ENCODE peak calls at places on chromosomes 4 and X, in six cellular contexts. K, P, N, L, T and O are unnamed samples. For H3K36me3 and H3K9me3, the result is how much of the 10 kb centered on the place peaks cover.

GRCh38 chrX:12919620-12920019 is 13.2 kb downstream of the TLR8 start:
- DNase-seq in L (no peak), N (no peak), T (no peak), K (no peak), P (no peak), O (no peak)

GRCh38 chr4:62450740-62451139 is 1250.6 kb downstream of the ADGRL3 start:
- DNase-seq in L (no peak), T (no peak), P (no peak), N (no peak), K (no peak), O (no peak)

GRCh38 chr4:8330821-8331566 is 61.4 kb downstream of the HTRA3 start:
- DNase-seq in L (no peak), N (peak), K (no peak), T (no peak), P (no peak), O (peak)

GRCh38 chr4:125529071-125529470 is 214.3 kb downstream of the FAT4 start:
- DNase-seq in N (no peak), L (no peak), P (no peak), T (no peak), K (no peak), O (no peak)

GRCh38 chr4:163415668-163416067 is 57.9 kb downstream of the TKTL2 start:
- DNase-seq in K (peak), T (no peak), N (no peak), L (no peak), P (no peak), O (no peak)

GRCh38 chr4:94277539-94277938 is 65.1 kb downstream of the HPGDS start:
- DNase-seq in L (no peak), N (peak), P (no peak), T (no peak), K (no peak), O (no peak)

GRCh38 chrX:8879750-8880149 is 78.6 kb upstream of the FAM9A start:
- DNase-seq in T (no peak), K (peak), L (no peak), N (peak), P (peak), O (peak)

GRCh38 chr4:24067781-24068193 is 177.9 kb upstream of the PPARGC1A start:
- DNase-seq in L (peak), N (peak), P (peak), T (no peak), K (no peak), O (peak)

GRCh38 chrX:38959736-38960534 is 158.7 kb downstream of the MID1IP1 start:
- DNase-seq in N (peak), P (no peak), K (no peak), L (no peak), T (no peak), O (no peak)

GRCh38 chr4:158411180-158411721 is 110.4 kb upstream of the RXFP1 start:
- DNase-seq in L (no peak), P (peak), T (no peak), K (no peak), N (peak), O (no peak)

GRCh38 chr4:75892508-75892907 is 9.7 kb downstream of the PPEF2 start:
- DNase-seq in T (no peak), N (no peak), K (peak), L (no peak), P (no peak), O (peak)

GRCh38 chr4:13481569-13481968 is 2.6 kb downstream of the RAB28 start:
- DNase-seq in L (no peak), K (no peak), P (no peak), T (no peak), N (peak), O (no peak)

GRCh38 chr4:127203561-127204260 is 429.0 kb upstream of the INTU start:
- DNase-seq in T (no peak), N (peak), L (no peak), K (no peak), P (no peak), O (no peak)

GRCh38 chrX:8037593-8038348 is 110.6 kb upstream of the PNPLA4 start:
- DNase-seq in P (no peak), L (no peak), T (no peak), K (no peak), N (peak), O (no peak)

GRCh38 chr4:186624951-186625350 is 69.6 kb upstream of the MTNR1A start:
- DNase-seq in T (no peak), P (no peak), N (peak), K (no peak), L (no peak), O (no peak)

GRCh38 chr4:26075588-26075987 is 161.6 kb downstream of the SMIM20 start:
- DNase-seq in N (no peak), K (no peak), L (no peak), P (no peak), T (no peak), O (no peak)

GRCh38 chrX:53883196-53883595 is 161.1 kb downstream of the PHF8 start:
- DNase-seq in N (no peak), L (no peak), K (no peak), P (no peak), T (no peak), O (no peak)

GRCh38 chr4:133839326-133839725 is 362.3 kb downstream of the PABPC4L start:
- DNase-seq in K (no peak), N (peak), L (no peak), T (no peak), P (no peak), O (no peak)

GRCh38 chrX:46575586-46575985 is 2.0 kb downstream of the CHST7 start:
- DNase-seq in P (no peak), N (no peak), L (no peak), K (no peak), T (no peak), O (no peak)

GRCh38 chrX:51851507-51852085 is 41.8 kb upstream of the MAGED1 start:
- DNase-seq in N (no peak), L (no peak), T (no peak), K (no peak), P (no peak), O (no peak)

GRCh38 chr4:180527993-180528392 is 1715.2 kb upstream of the TENM3 start:
- DNase-seq in T (no peak), P (no peak), L (no peak), K (no peak), N (no peak), O (no peak)

GRCh38 chr4:39770969-39771724 is 73.2 kb downstream of the UBE2K start:
- DNase-seq in N (no peak), K (no peak), L (no peak), P (no peak), T (no peak), O (no peak)

GRCh38 chr4:5785806-5786680 is 75.0 kb downstream of the EVC start:
- DNase-seq in N (peak), T (no peak), L (peak), P (no peak), K (no peak), O (no peak)

GRCh38 chr4:11548529-11549176 is 120.0 kb upstream of the HS3ST1 start:
- DNase-seq in L (peak), P (no peak), K (no peak), T (no peak), N (peak), O (no peak)

GRCh38 chr4:182297659-182298058 is 54.5 kb downstream of the TENM3 start:
- DNase-seq in N (peak), T (no peak), P (no peak), L (no peak), K (no peak), O (no peak)

GRCh38 chr4:147019061-147019460 is 73.4 kb upstream of the TTC29 start:
- DNase-seq in L (peak), P (peak), N (peak), T (peak), K (no peak), O (peak)

GRCh38 chrX:13064599-13065143 is 20.3 kb upstream of the FAM9C start:
- DNase-seq in T (no peak), K (no peak), N (peak), P (no peak), L (peak), O (no peak)

GRCh38 chrX:150212672-150213480 is 150.2 kb upstream of the MAMLD1 start:
- DNase-seq in L (peak), K (no peak), N (peak), P (peak), T (no peak), O (no peak)

GRCh38 chr4:6916587-6917444 is 7.2 kb downstream of the TBC1D14 start:
- DNase-seq in L (peak), N (peak), K (no peak), P (peak), T (peak), O (peak)

GRCh38 chrX:107646736-107647135 is 18.4 kb downstream of the PRPS1 start:
- DNase-seq in N (no peak), P (no peak), T (no peak), K (no peak), L (no peak), O (no peak)

GRCh38 chrX:107648332-107648731 is 20.0 kb downstream of the PRPS1 start:
- DNase-seq in K (no peak), P (no peak), L (no peak), N (no peak), T (no peak), O (no peak)
- H3K36me3 ChIP-seq in K (under half), P (under half), L (under half), N (under half), T (under half), O (under half)

DNA sequence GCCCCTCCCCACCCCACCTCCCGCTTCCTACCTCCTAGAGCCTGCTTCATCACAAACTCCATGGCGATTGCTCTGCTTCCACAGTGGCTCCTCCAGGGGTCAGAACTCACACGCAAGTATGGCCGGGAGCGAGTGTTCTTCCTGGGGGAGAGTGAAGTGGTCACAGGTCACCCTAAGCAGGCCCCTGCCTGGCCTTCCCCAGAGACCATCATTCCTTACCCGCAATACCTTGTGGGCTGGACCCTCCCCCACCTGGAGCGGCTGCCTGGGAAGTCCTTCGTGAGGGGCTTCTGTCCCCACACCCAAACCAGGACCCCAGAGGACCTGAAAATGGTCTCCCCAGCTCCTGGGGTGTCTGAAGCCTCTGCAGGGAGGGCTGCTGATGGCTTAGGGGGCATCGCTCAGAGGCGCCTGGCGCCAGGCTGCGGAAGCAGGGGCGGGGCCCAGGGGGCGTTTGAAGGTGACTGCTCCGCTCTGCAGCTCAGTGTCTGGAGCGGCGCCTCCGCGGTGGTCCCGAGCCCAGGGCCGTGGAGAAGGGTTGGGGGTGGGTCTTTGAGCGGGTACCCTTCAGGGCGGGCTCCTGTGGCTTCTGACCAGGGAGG is 1.4 kb downstream of the CPLX1 start:
- DNase-seq in P (no peak), T (no peak), L (no peak), K (no peak), N (no peak), O (peak)
- H3K4me3 ChIP-seq in P (no peak), T (no peak), L (no peak), K (no peak), N (no peak), O (peak)

GRCh38 chr4:146621-147020 is 22.3 kb downstream of the ZNF718 start:
- DNase-seq in N (no peak), K (no peak), L (no peak), P (no peak), T (no peak), O (no peak)

DNA sequence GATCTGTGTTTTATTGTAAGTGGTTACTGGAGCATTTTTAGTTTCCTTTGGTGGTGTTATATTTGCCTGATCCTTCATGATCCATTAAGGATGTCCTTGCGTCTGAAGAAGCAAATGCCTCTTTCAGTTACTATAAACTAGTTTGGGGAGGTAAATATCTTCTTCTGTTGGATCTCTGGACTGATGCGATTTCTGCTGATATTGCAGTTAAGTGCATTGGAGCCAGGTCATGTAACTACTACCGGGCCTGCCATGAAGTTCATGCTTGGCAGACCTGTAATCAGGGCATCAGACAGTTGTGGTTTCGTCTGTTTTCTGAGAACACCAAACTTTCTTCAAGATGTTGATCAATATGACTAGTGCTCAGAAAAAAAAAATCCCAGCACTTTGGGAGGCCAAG is 22.9 kb downstream of the ZNF718 start:
- DNase-seq in N (no peak), K (no peak), L (no peak), T (no peak), P (no peak), O (no peak)
- H3K9me3 ChIP-seq in N (under half), K (under half), L (half or more), T (half or more), P (half or more), O (under half)

GRCh38 chr4:530017-530781 is 31.2 kb downstream of the PIGG start:
- DNase-seq in P (no peak), N (no peak), T (no peak), K (no peak), L (no peak), O (no peak)

GRCh38 chr4:528296-528695 is 29.3 kb downstream of the PIGG start:
- DNase-seq in L (no peak), N (no peak), P (no peak), K (no peak), T (no peak), O (no peak)

GRCh38 chr4:529563-529962 is 30.6 kb downstream of the PIGG start:
- DNase-seq in T (no peak), K (no peak), N (no peak), P (no peak), L (no peak), O (no peak)

GRCh38 chr4:526971-527460 is 28.0 kb downstream of the PIGG start:
- DNase-seq in T (no peak), P (no peak), L (no peak), N (no peak), K (no peak), O (no peak)

GRCh38 chr4:528835-529234 is 29.8 kb downstream of the PIGG start:
- DNase-seq in N (no peak), P (no peak), T (peak), L (no peak), K (no peak), O (peak)
- H3K36me3 ChIP-seq in N (under half), P (under half), T (under half), L (under half), K (under half), O (half or more)